ENCODE peak calls at places on chromosomes 3 and 15, in five cellular contexts. F, I, T, P and A are unnamed samples.

GRCh38 chr3:183046883-183047282 is 52.4 kb downstream of the MCCC1 start:
- DNase-seq in I (no peak), P (no peak), F (no peak), T (no peak), A (no peak)

GRCh38 chr3:100893108-100893507 is 100.1 kb downstream of the ABI3BP start:
- DNase-seq in I (no peak), F (no peak), P (no peak), T (no peak), A (no peak)

GRCh38 chr3:126746395-126747177 is 42.5 kb downstream of the CHCHD6 start:
- DNase-seq in I (peak; percentile 27), F (peak; percentile 68), T (no peak), P (no peak), A (peak; percentile 83)

GRCh38 chr15:80019168-80019745 is 40.2 kb upstream of the ZFAND6 start:
- DNase-seq in T (no peak), F (no peak), P (no peak), I (no peak), A (no peak)

GRCh38 chr3:33438284-33438668 is 1.9 kb downstream of the UBP1 start:
- DNase-seq in T (no peak), F (peak; percentile 51), I (no peak), P (no peak), A (no peak)

GRCh38 chr15:45435124-45435903 is 57.0 kb upstream of the GATM start:
- DNase-seq in I (no peak), P (no peak), F (no peak), T (no peak), A (no peak)

GRCh38 chr3:86969500-86970189 is 21.3 kb downstream of the VGLL3 start:
- DNase-seq in I (peak; percentile 27), F (peak; percentile 74), T (peak; percentile 34), P (no peak), A (peak; percentile 68)

GRCh38 chr3:10356461-10356897 is 35.6 kb upstream of the SEC13 start:
- DNase-seq in F (no peak), I (no peak), P (no peak), T (no peak), A (no peak)

GRCh38 chr3:194672876-194673275 is 885 bp upstream of the LSG1 start:
- DNase-seq in P (no peak), T (no peak), F (peak; percentile 18), I (no peak), A (no peak)

GRCh38 chr15:49215768-49216739 is 46.0 kb downstream of the GALK2 start:
- DNase-seq in T (no peak), P (no peak), F (peak; percentile 19), I (no peak), A (no peak)

GRCh38 chr15:85412956-85413854 is 32.8 kb downstream of the AKAP13 start:
- DNase-seq in F (peak; percentile 74), T (peak; percentile 63), P (peak; percentile 72), I (no peak), A (peak; percentile 94)

GRCh38 chr15:70062321-70062956 is 35.3 kb downstream of the TLE3 start:
- DNase-seq in F (peak; percentile 93), I (peak; percentile 74), T (peak; percentile 78), P (peak; percentile 94), A (peak; percentile 87)

GRCh38 chr15:46938169-46938568 is 779.1 kb upstream of the SEMA6D start:
- DNase-seq in I (no peak), T (no peak), P (no peak), F (no peak), A (no peak)

GRCh38 chr3:9032236-9032777 is 69.0 kb upstream of the RAD18 start:
- DNase-seq in I (no peak), T (no peak), F (no peak), P (no peak), A (no peak)

GRCh38 chr3:182027366-182027765 is 315.6 kb downstream of the SOX2 start:
- DNase-seq in T (no peak), P (no peak), I (no peak), F (no peak), A (no peak)

GRCh38 chr15:99953886-99954285 is 220.6 kb upstream of the LYSMD4 start:
- DNase-seq in I (no peak), P (no peak), T (peak; percentile 1), F (no peak), A (no peak)

GRCh38 chr15:69297642-69298353 is 914 bp upstream of the PAQR5 start:
- DNase-seq in T (no peak), P (no peak), F (no peak), I (no peak), A (no peak)

GRCh38 chr3:31008986-31009385 is 114.5 kb upstream of the GADL1 start:
- DNase-seq in P (no peak), I (no peak), F (no peak), T (no peak), A (peak; percentile 43)

GRCh38 chr3:8937064-8938020 is 25.9 kb downstream of the RAD18 start:
- DNase-seq in T (no peak), I (no peak), P (peak; percentile 47), F (peak; percentile 82), A (peak; percentile 61)

GRCh38 chr15:78739996-78740903 is 71.0 kb downstream of the ADAMTS7 start:
- DNase-seq in T (no peak), I (peak; percentile 87), P (no peak), F (peak; percentile 42), A (peak; percentile 39)

GRCh38 chr3:187767266-187768032 is 22.2 kb upstream of the BCL6 start:
- DNase-seq in P (peak; percentile 72), T (no peak), I (no peak), F (peak; percentile 33), A (peak; percentile 47)

GRCh38 chr3:195693428-195694216 is 27.2 kb upstream of the MUC20 start:
- DNase-seq in I (no peak), P (no peak), T (no peak), F (no peak), A (no peak)

GRCh38 chr3:197525706-197526105 is 30.1 kb downstream of the BDH1 start:
- DNase-seq in P (no peak), T (no peak), F (peak; percentile 36), I (no peak), A (peak; percentile 28)

GRCh38 chr15:71080166-71080565 is 35.1 kb upstream of the THSD4 start:
- DNase-seq in I (no peak), P (no peak), T (no peak), F (no peak), A (no peak)

DNA sequence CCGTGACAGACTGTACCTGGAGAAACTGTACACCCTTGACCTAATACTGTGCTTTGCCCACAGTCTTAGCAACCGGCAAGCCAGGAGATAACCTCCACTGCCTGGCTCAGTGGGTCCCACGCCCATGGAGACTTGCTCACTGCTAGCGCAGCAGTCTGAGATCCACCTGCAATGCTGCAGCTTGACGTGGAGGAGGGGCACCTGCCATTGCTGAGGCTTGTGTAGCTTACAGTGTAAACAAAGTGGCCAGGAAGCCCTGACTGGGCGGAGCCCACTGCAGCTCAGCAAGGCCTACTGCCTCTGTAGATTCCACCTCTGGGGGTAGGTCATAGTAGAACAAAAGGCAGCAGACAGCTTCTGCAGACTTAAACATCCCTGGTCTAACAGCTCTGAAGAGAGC is 189.3 kb downstream of the EDEM1 start:
- DNase-seq in F (no peak), P (no peak), T (no peak), I (no peak), A (no peak)
- H3K4me3 ChIP-seq in F (no peak overlapping the region), P (no peak overlapping the region), T (no peak overlapping the region), I (no peak overlapping the region), A (no peak overlapping the region)

DNA sequence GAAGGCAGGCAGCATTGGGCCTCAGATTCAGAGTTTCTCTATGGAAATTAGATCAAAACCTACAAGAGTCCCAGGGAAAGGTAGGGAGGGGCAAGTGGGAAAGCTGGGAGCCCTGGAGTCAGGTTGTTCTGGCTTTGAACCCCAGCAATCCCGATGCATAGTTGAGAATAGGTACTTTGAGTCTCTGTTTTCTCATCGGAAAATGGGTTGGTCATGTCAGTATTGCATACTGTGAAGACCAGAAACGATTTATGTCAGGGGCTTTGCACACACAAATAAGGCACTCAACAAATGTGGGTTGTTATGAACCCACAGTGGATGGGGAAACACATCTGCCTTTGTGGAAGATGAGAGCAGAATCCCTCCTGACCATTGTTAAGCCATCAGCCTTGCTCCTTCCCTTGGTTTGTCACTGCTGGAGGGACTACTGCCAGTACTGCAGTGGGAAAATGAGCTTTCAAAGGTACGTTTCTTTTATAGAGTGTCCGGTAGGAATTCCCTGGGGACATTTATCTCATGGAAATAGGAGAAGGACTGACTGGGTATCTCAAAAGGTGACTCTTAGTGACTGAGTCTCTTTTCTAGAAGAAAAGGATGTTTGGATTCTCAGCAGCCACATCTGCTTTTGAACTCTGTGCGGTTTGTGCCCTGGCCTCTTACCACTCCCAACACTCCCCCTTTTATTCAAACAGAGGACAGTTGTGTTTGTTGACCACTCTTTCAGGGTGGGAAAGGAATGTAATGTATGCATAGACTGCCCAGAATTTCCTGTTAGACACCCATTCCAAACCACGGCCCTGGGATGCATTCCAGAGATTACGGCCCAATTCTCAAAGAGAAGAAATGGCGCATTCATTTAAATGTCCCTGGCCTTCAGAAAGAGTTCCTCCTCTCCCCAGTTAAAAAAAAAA is 54.6 kb upstream of the VILL start:
- DNase-seq in I (no peak), F (peak; percentile 98), P (peak; percentile 88), T (no peak), A (peak; percentile 93)
- H3K4me3 ChIP-seq in I (no peak overlapping the region), F (no peak overlapping the region), P (no peak overlapping the region), T (no peak overlapping the region), A (no peak overlapping the region)

GRCh38 chr15:59237854-59238252 is 31.2 kb downstream of the LDHAL6B start:
- DNase-seq in P (peak; percentile 16), I (no peak), T (no peak), F (no peak), A (peak; percentile 24)
- H3K4me3 ChIP-seq in P (no peak overlapping the region), I (no peak overlapping the region), T (no peak overlapping the region), F (no peak overlapping the region), A (no peak overlapping the region)

GRCh38 chr15:63047792-63048114 is 5.2 kb downstream of the TPM1 start:
- DNase-seq in T (no peak), I (no peak), F (no peak), P (no peak), A (no peak)

GRCh38 chr15:63046927-63047760 is 4.6 kb downstream of the TPM1 start:
- DNase-seq in I (no peak), P (no peak), T (no peak), F (no peak), A (no peak)

GRCh38 chr15:63044645-63045437 is 2.3 kb downstream of the TPM1 start:
- DNase-seq in F (no peak), T (peak; percentile 73), P (no peak), I (peak; percentile 50), A (no peak)

GRCh38 chr15:63044077-63044644 is 1.6 kb downstream of the TPM1 start:
- DNase-seq in T (no peak), F (no peak), P (no peak), I (no peak), A (no peak)

DNA sequence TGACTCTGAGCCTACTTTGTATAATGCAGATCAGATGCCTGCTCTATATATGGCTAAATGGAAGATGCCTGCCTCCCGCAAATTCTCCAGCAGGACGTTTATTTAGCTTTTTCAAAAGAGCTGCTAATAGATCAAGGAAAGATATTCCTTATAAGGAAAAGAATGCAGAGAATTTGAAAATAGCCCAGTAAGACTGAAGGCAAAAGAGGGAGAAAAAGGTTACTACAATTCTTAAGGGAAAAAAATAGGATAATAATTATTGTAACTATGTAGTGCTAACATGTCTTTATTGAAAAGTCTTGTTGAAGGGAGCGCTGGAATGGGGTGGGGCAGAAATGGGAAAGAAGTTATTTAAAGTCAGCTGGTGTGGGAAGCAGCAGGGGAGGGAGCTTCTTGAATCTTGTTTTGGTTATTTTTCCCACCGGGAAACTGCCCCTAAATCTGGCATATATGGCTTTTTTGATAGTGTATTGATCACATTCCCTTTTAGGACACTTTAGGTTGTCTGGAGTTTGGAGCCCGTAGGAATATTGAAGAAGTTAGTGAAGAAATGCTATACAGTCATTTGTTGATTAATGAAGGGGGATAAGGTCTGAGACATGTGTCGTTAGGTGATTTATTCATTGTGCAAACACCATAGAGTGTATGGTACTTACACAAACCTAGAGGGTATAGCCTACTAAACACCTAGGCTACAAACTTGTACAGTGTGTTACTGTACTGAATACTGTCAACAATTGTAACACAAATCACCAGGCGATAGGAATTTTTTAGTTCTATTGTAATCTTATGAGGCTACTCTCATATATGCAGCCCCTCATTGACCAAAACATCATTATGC is 3.1 kb downstream of the TPM1 start:
- DNase-seq in T (no peak), F (no peak), P (no peak), I (no peak), A (no peak)
- H3K4me3 ChIP-seq in T (peak overlapping the region; percentile 89), F (no peak overlapping the region), P (peak overlapping the region; percentile 90), I (no peak overlapping the region), A (peak overlapping the region; percentile 100)